ENCODE peak calls at places on chromosomes 5 and 9, in five cellular contexts. B is CD8-positive, alpha-beta memory T cell; M is OCI-M1; A is adipocyte; L is left ventricle myocardium inferior. V is an unnamed sample.

GRCh38 chr5:39264528-39264927 is 45.2 kb upstream of the FYB1 start:
- DNase-seq in B (no peak), M (no peak), A (no peak), L (no peak), V (no peak)

GRCh38 chr9:36470891-36471290 is 70.8 kb upstream of the RNF38 start:
- DNase-seq in B (peak), M (peak), A (peak), L (peak), V (no peak)

GRCh38 chr5:96663608-96664007 is 1.4 kb downstream of the CAST start:
- DNase-seq in B (no peak), M (no peak), A (no peak), L (no peak), V (no peak)

GRCh38 chr9:134891016-134891589 is 10.5 kb downstream of the FCN2 start:
- DNase-seq in B (no peak), M (no peak), A (no peak), L (no peak), V (no peak)

GRCh38 chr5:61949054-61949679 is 356.8 kb upstream of the KIF2A start:
- DNase-seq in B (no peak), M (no peak), A (no peak), L (no peak), V (no peak)

GRCh38 chr5:9861664-9862256 is 231.6 kb upstream of the TAS2R1 start:
- DNase-seq in B (no peak), M (no peak), A (peak), L (no peak), V (no peak)

GRCh38 chr5:73448451-73449136 is at the start of gene FOXD1:
- DNase-seq in B (peak), M (no peak), A (peak), L (peak), V (peak)

GRCh38 chr9:36893911-36894310 is 140.2 kb downstream of the PAX5 start:
- DNase-seq in B (no peak), M (no peak), A (no peak), L (no peak), V (no peak)

GRCh38 chr9:114413909-114414308 is 26.1 kb upstream of the AKNA start:
- DNase-seq in B (no peak), M (no peak), A (peak), L (no peak), V (no peak)

GRCh38 chr9:26369096-26369495 is 523.5 kb downstream of the CAAP1 start:
- DNase-seq in B (no peak), M (no peak), A (peak), L (no peak), V (no peak)

GRCh38 chr9:95023217-95024003 is 294.1 kb downstream of the FANCC start:
- DNase-seq in B (no peak), M (no peak), A (peak), L (peak), V (no peak)

GRCh38 chr5:50352390-50352789 is 88.7 kb downstream of the EMB start:
- DNase-seq in B (no peak), M (no peak), A (no peak), L (no peak), V (no peak)

GRCh38 chr5:117559005-117559844 is 984.6 kb upstream of the SEMA6A start:
- DNase-seq in B (no peak), M (no peak), A (no peak), L (no peak), V (no peak)

GRCh38 chr5:149177911-149178565 is 36.7 kb downstream of the ABLIM3 start:
- DNase-seq in B (no peak), M (no peak), A (no peak), L (no peak), V (no peak)

GRCh38 chr5:31640573-31640972 is 1.6 kb downstream of the PDZD2 start:
- DNase-seq in B (no peak), M (no peak), A (no peak), L (no peak), V (no peak)

GRCh38 chr9:132150256-132150655 is 11.6 kb upstream of the NTNG2 start:
- DNase-seq in B (no peak), M (no peak), A (no peak), L (no peak), V (no peak)

GRCh38 chr9:130331573-130331972 is 66.0 kb downstream of the HMCN2 start:
- DNase-seq in B (no peak), M (no peak), A (peak), L (peak), V (no peak)

GRCh38 chr9:9920425-9920824 is 692.4 kb downstream of the PTPRD start:
- DNase-seq in B (no peak), M (peak), A (no peak), L (no peak), V (no peak)

GRCh38 chr9:16509946-16510504 is 360.4 kb downstream of the BNC2 start:
- DNase-seq in B (no peak), M (peak), A (peak), L (no peak), V (no peak)

GRCh38 chr5:167796636-167797035 is 494.8 kb upstream of the WWC1 start:
- DNase-seq in B (no peak), M (no peak), A (peak), L (no peak), V (no peak)

GRCh38 chr9:20390400-20390799 is 231.9 kb downstream of the MLLT3 start:
- DNase-seq in B (no peak), M (no peak), A (no peak), L (no peak), V (no peak)

GRCh38 chr5:55993013-55993412 is 1.8 kb downstream of the IL6ST start:
- DNase-seq in B (no peak), M (no peak), A (peak), L (no peak), V (no peak)

GRCh38 chr5:150473673-150474358 is 24.3 kb upstream of the RPS14 start:
- DNase-seq in B (no peak), M (no peak), A (peak), L (no peak), V (no peak)

GRCh38 chr5:113526421-113526820 is 12.9 kb downstream of the YTHDC2 start:
- DNase-seq in B (no peak), M (no peak), A (peak), L (no peak), V (no peak)

GRCh38 chr9:129778469-129778868 is 24.5 kb upstream of the TOR1B start:
- DNase-seq in B (no peak), M (no peak), A (no peak), L (no peak), V (no peak)

GRCh38 chr5:110916373-110917049 is 155.0 kb upstream of the TSLP start:
- DNase-seq in B (no peak), M (peak), A (peak), L (no peak), V (peak)

GRCh38 chr5:150142800-150143724 is 12.6 kb downstream of the PDGFRB start:
- DNase-seq in B (no peak), M (peak), A (peak), L (peak), V (no peak)

GRCh38 chr5:126988021-126988569 is 42.3 kb downstream of the MARCHF3 start:
- DNase-seq in B (peak), M (no peak), A (no peak), L (no peak), V (no peak)

GRCh38 chr5:135116146-135116545 is 82.1 kb upstream of the PITX1 start:
- DNase-seq in B (no peak), M (peak), A (no peak), L (peak), V (no peak)

GRCh38 chr9:131585375-131585774 is 40.1 kb downstream of the PRRT1B start:
- DNase-seq in B (peak), M (no peak), A (no peak), L (no peak), V (no peak)

GRCh38 chr5:54004697-54005096 is 305.7 kb downstream of the ARL15 start:
- DNase-seq in B (no peak), M (no peak), A (no peak), L (no peak), V (no peak)

GRCh38 chr5:24110019-24110615 is 534.7 kb downstream of the CDH10 start:
- DNase-seq in B (no peak), M (peak), A (peak), L (no peak), V (no peak)

GRCh38 chr5:66494437-66494836 is 101.8 kb upstream of the MAST4 start:
- DNase-seq in B (no peak), M (peak), A (no peak), L (no peak), V (no peak)

GRCh38 chr9:113616716-113617496 is 153.4 kb downstream of the RGS3 start:
- DNase-seq in B (no peak), M (no peak), A (no peak), L (no peak), V (no peak)

V was measured in NCI-H524 treated with DMSO at 0.1 percent for 48 hours.